ENCODE peak calls at places on chromosomes 4 and X, in nine cellular contexts. P is GM12865; U is stromal cell of bone marrow; O is globus pallidus; J is NCI-H2107; R is A549; D is stimulated activated CD8-positive, alpha-beta memory T cell treated with anti-CD3 and anti-CD28 coated beads, Interleukin-7, amount 100 ng/mL, for 24 hours; M is MM.1S; Z is PC-3. I is an unnamed sample.

GRCh38 chr4:8502836-8503585 is 62.4 kb downstream of the TRMT44 start:
- DNase-seq in R (no peak), P (no peak), J (no peak), D (no peak), O (no peak), U (no peak), Z (no peak), M (no peak), I (no peak)

GRCh38 chrX:68632491-68632890 is 15.0 kb upstream of the STARD8 start:
- DNase-seq in J (no peak), D (no peak), Z (no peak), U (no peak), O (no peak), M (no peak), R (no peak), P (no peak), I (no peak)

GRCh38 chr4:150229538-150229937 is 151.3 kb downstream of the DCLK2 start:
- DNase-seq in M (no peak), D (no peak), R (no peak), O (no peak), Z (peak), U (no peak), J (no peak), P (no peak), I (no peak)

GRCh38 chrX:2430265-2430825 is 70.4 kb downstream of the DHRSX start:
- DNase-seq in M (no peak), P (no peak), U (no peak), J (no peak), D (no peak), O (no peak), R (no peak), Z (peak), I (no peak)

GRCh38 chr4:1009647-1010521 is 1.5 kb upstream of the FGFRL1 start:
- DNase-seq in J (no peak), Z (peak), M (no peak), R (no peak), O (peak), D (peak), U (no peak), P (peak), I (peak)

GRCh38 chr4:99947608-99948007 is 1.2 kb upstream of the DNAJB14 start:
- DNase-seq in Z (no peak), P (no peak), O (no peak), R (no peak), M (no peak), D (no peak), U (no peak), J (no peak), I (no peak)

GRCh38 chr4:113561092-113561491 is 200.4 kb downstream of the CAMK2D start:
- DNase-seq in J (no peak), O (no peak), R (no peak), P (no peak), U (no peak), Z (no peak), M (no peak), D (no peak), I (no peak)

GRCh38 chrX:150449313-150449712 is 86.2 kb downstream of the MAMLD1 start:
- DNase-seq in R (no peak), J (no peak), U (no peak), D (no peak), P (peak), Z (no peak), O (no peak), M (no peak), I (no peak)

GRCh38 chrX:134423606-134424005 is 36.4 kb upstream of the HPRT1 start:
- DNase-seq in O (peak), R (peak), P (peak), D (no peak), U (peak), M (no peak), J (no peak), Z (peak), I (no peak)

GRCh38 chr4:73021634-73022033 is 47.9 kb downstream of the COX18 start:
- DNase-seq in M (peak), O (no peak), Z (peak), P (peak), D (no peak), R (peak), U (peak), J (no peak), I (peak)

GRCh38 chr4:17613761-17614415 is 553 bp upstream of the MED28 start:
- DNase-seq in M (peak), P (peak), R (no peak), J (no peak), U (peak), Z (peak), D (no peak), O (no peak), I (peak)

GRCh38 chrX:141405878-141406492 is 163.7 kb upstream of the SPANXC start:
- DNase-seq in O (no peak), P (no peak), R (peak), U (peak), D (no peak), J (no peak), Z (peak), M (no peak), I (no peak)

GRCh38 chr4:22473268-22473667 is 42.6 kb downstream of the ADGRA3 start:
- DNase-seq in O (no peak), M (no peak), D (no peak), P (no peak), J (no peak), U (no peak), R (no peak), Z (no peak), I (no peak)

GRCh38 chr4:7964459-7964858 is 24.8 kb upstream of the AFAP1 start:
- DNase-seq in U (no peak), M (no peak), Z (peak), O (no peak), P (peak), J (no peak), D (no peak), R (no peak), I (no peak)

GRCh38 chr4:5052726-5053425 is 1.6 kb downstream of the STK32B start:
- DNase-seq in J (no peak), D (no peak), U (no peak), O (no peak), Z (peak), R (no peak), P (no peak), M (no peak), I (no peak)

GRCh38 chrX:131747173-131747572 is 203.3 kb downstream of the OR13H1 start:
- DNase-seq in M (peak), Z (peak), J (no peak), R (peak), P (peak), D (no peak), U (peak), O (no peak), I (peak)